ENCODE peak calls at places on chromosomes 11 and 22, in six cellular contexts. One of them, this sample, is unnamed.
A peak's percentile ranks its signal among the peaks of the same experiment; 100 is the strongest.

GRCh38 chr11:31412946-31413345 is 43.3 kb downstream of the DNAJC24 start:
- DNase-seq in BJ: peak; percentile 28
- DNase-seq in tibial artery: no peak
- DNase-seq in type B pancreatic cell: no peak
- DNase-seq in prostate gland: no peak
- DNase-seq in heart right ventricle: no peak
- DNase-seq in this sample: peak; percentile 62

GRCh38 chr11:73085189-73085875 is 56.8 kb downstream of the FCHSD2 start:
- DNase-seq in BJ: no peak
- DNase-seq in tibial artery: no peak
- DNase-seq in type B pancreatic cell: no peak
- DNase-seq in prostate gland: no peak
- DNase-seq in heart right ventricle: no peak
- DNase-seq in this sample: peak; percentile 81

GRCh38 chr11:68051191-68052136 is 12.6 kb downstream of the TCIRG1 start:
- DNase-seq in BJ: no peak
- DNase-seq in tibial artery: no peak
- DNase-seq in type B pancreatic cell: no peak
- DNase-seq in prostate gland: no peak
- DNase-seq in heart right ventricle: no peak
- DNase-seq in this sample: no peak

GRCh38 chr11:122895591-122895990 is 13.0 kb downstream of the JHY start:
- DNase-seq in BJ: no peak
- DNase-seq in tibial artery: no peak
- DNase-seq in type B pancreatic cell: no peak
- DNase-seq in prostate gland: no peak
- DNase-seq in heart right ventricle: no peak
- DNase-seq in this sample: peak; percentile 21

GRCh38 chr22:26516503-26516902 is 4.2 kb upstream of the TFIP11 start:
- DNase-seq in BJ: no peak
- DNase-seq in tibial artery: no peak
- DNase-seq in type B pancreatic cell: no peak
- DNase-seq in prostate gland: no peak
- DNase-seq in heart right ventricle: no peak
- DNase-seq in this sample: no peak

GRCh38 chr22:17342361-17342760 is 26.9 kb upstream of the CECR2 start:
- DNase-seq in BJ: no peak
- DNase-seq in tibial artery: no peak
- DNase-seq in type B pancreatic cell: no peak
- DNase-seq in prostate gland: no peak
- DNase-seq in heart right ventricle: no peak
- DNase-seq in this sample: no peak

GRCh38 chr11:105635466-105635865 is 25.6 kb downstream of the GRIA4 start:
- DNase-seq in BJ: no peak
- DNase-seq in tibial artery: no peak
- DNase-seq in type B pancreatic cell: no peak
- DNase-seq in prostate gland: no peak
- DNase-seq in heart right ventricle: no peak
- DNase-seq in this sample: no peak

GRCh38 chr22:39598017-39598965 is 27.7 kb downstream of the CACNA1I start:
- DNase-seq in BJ: no peak
- DNase-seq in tibial artery: no peak
- DNase-seq in type B pancreatic cell: no peak
- DNase-seq in prostate gland: peak; percentile 28
- DNase-seq in heart right ventricle: peak; percentile 43
- DNase-seq in this sample: no peak

GRCh38 chr11:3669742-3670183 is 1.4 kb downstream of the CHRNA10 start:
- DNase-seq in BJ: no peak
- DNase-seq in tibial artery: no peak
- DNase-seq in type B pancreatic cell: no peak
- DNase-seq in prostate gland: no peak
- DNase-seq in heart right ventricle: peak; percentile 44
- DNase-seq in this sample: no peak

GRCh38 chr11:3669128-3669527 is 2.1 kb downstream of the CHRNA10 start:
- DNase-seq in BJ: no peak
- DNase-seq in tibial artery: no peak
- DNase-seq in type B pancreatic cell: no peak
- DNase-seq in prostate gland: no peak
- DNase-seq in heart right ventricle: no peak
- DNase-seq in this sample: no peak

GRCh38 chr11:3665336-3666022 is 5.7 kb downstream of the CHRNA10 start:
- DNase-seq in BJ: no peak
- DNase-seq in tibial artery: peak; percentile 25
- DNase-seq in type B pancreatic cell: no peak
- DNase-seq in prostate gland: no peak
- DNase-seq in heart right ventricle: no peak
- DNase-seq in this sample: no peak

GRCh38 chr11:3666023-3666530 is 5.1 kb downstream of the CHRNA10 start:
- DNase-seq in BJ: no peak
- DNase-seq in tibial artery: no peak
- DNase-seq in type B pancreatic cell: no peak
- DNase-seq in prostate gland: no peak
- DNase-seq in heart right ventricle: no peak
- DNase-seq in this sample: no peak

GRCh38 chr11:3667149-3668035 is 3.8 kb downstream of the CHRNA10 start:
- DNase-seq in BJ: no peak
- DNase-seq in tibial artery: no peak
- DNase-seq in type B pancreatic cell: no peak
- DNase-seq in prostate gland: no peak
- DNase-seq in heart right ventricle: no peak
- DNase-seq in this sample: no peak
- TF ChIP-seq CTCF in BJ: no peak
- TF ChIP-seq CTCF in tibial artery: no peak
- TF ChIP-seq CTCF in type B pancreatic cell: no peak
- TF ChIP-seq CTCF in prostate gland: no peak
- TF ChIP-seq CTCF in heart right ventricle: no peak
- TF ChIP-seq CTCF in this sample: no peak

GRCh38 chr22:30605449-30606110 is 1.4 kb upstream of the TCN2 start:
- DNase-seq in BJ: no peak
- DNase-seq in tibial artery: peak; percentile 74
- DNase-seq in type B pancreatic cell: no peak
- DNase-seq in prostate gland: peak; percentile 21
- DNase-seq in heart right ventricle: peak; percentile 47
- DNase-seq in this sample: peak; percentile 71
- TF ChIP-seq CTCF in BJ: peak; percentile 70
- TF ChIP-seq CTCF in tibial artery: peak; percentile 52
- TF ChIP-seq CTCF in type B pancreatic cell: peak; percentile 84
- TF ChIP-seq CTCF in prostate gland: peak; percentile 61
- TF ChIP-seq CTCF in heart right ventricle: peak; percentile 75
- TF ChIP-seq CTCF in this sample: peak; percentile 78

DNA sequence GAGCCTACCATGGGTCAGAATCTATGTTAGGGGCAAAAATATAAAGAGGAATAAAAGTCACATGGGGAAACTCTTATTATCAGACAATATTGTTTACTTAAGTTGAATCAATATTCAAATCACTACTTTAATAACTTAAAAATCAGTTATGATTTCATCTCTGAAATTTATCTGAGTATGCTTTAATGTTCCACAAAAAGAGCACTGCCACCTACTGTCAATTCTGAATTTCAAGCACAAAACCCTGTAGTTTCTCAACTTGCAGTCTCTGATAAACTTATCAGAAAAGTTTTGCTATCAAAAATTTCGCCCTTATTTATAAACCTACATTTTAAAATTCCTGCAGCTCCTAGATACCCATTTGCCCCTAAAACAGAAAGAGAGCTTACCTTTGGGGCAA is 47.3 kb downstream of the RDX start:
- DNase-seq in BJ: no peak
- DNase-seq in tibial artery: no peak
- DNase-seq in type B pancreatic cell: no peak
- DNase-seq in prostate gland: no peak
- DNase-seq in heart right ventricle: no peak
- DNase-seq in this sample: peak; percentile 22
- TF ChIP-seq CTCF in BJ: peak; percentile 27
- TF ChIP-seq CTCF in tibial artery: no peak
- TF ChIP-seq CTCF in type B pancreatic cell: peak; percentile 21
- TF ChIP-seq CTCF in prostate gland: peak; percentile 14
- TF ChIP-seq CTCF in heart right ventricle: peak; percentile 36
- TF ChIP-seq CTCF in this sample: no peak

GRCh38 chr11:33237039-33237597 is 20.1 kb upstream of the HIPK3 start:
- DNase-seq in BJ: no peak
- DNase-seq in tibial artery: no peak
- DNase-seq in type B pancreatic cell: no peak
- DNase-seq in prostate gland: no peak
- DNase-seq in heart right ventricle: no peak
- DNase-seq in this sample: no peak
- TF ChIP-seq CTCF in BJ: no peak
- TF ChIP-seq CTCF in tibial artery: no peak
- TF ChIP-seq CTCF in type B pancreatic cell: no peak
- TF ChIP-seq CTCF in prostate gland: no peak
- TF ChIP-seq CTCF in heart right ventricle: no peak
- TF ChIP-seq CTCF in this sample: no peak

DNA sequence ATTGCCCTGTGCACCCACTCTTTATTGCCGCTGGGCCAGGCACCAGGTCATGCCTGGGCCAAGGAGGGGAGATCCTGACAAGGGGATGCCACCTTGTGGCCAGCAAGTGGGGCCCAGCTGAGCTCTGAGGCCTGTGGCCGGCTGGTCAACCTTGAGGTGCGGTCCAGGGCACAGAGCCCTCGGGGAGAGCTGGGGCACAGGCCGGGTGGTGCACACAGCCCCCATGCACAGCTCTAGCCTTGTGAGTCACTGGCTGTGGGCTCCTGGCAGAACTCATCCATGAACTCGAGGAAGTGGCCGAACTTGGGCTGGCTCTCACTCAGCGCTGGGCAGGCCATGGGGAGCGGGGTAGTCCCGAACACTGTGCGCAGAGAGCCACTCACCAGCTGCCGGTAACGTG is 94.3 kb downstream of the RNF169 start:
- DNase-seq in BJ: no peak
- DNase-seq in tibial artery: no peak
- DNase-seq in type B pancreatic cell: no peak
- DNase-seq in prostate gland: no peak
- DNase-seq in heart right ventricle: no peak
- DNase-seq in this sample: no peak
- TF ChIP-seq CTCF in BJ: no peak
- TF ChIP-seq CTCF in tibial artery: no peak
- TF ChIP-seq CTCF in type B pancreatic cell: no peak
- TF ChIP-seq CTCF in prostate gland: no peak
- TF ChIP-seq CTCF in heart right ventricle: no peak
- TF ChIP-seq CTCF in this sample: no peak

GRCh38 chr11:7353100-7353499 is 101.4 kb downstream of the SYT9 start:
- DNase-seq in BJ: no peak
- DNase-seq in tibial artery: no peak
- DNase-seq in type B pancreatic cell: no peak
- DNase-seq in prostate gland: no peak
- DNase-seq in heart right ventricle: no peak
- DNase-seq in this sample: peak; percentile 25
- TF ChIP-seq CTCF in BJ: peak; percentile 68
- TF ChIP-seq CTCF in tibial artery: no peak
- TF ChIP-seq CTCF in type B pancreatic cell: peak; percentile 61
- TF ChIP-seq CTCF in prostate gland: no peak
- TF ChIP-seq CTCF in heart right ventricle: peak; percentile 50
- TF ChIP-seq CTCF in this sample: peak; percentile 42

GRCh38 chr11:120643254-120643653 is 131.7 kb downstream of the GRIK4 start:
- DNase-seq in BJ: no peak
- DNase-seq in tibial artery: no peak
- DNase-seq in type B pancreatic cell: no peak
- DNase-seq in prostate gland: no peak
- DNase-seq in heart right ventricle: no peak
- DNase-seq in this sample: no peak

GRCh38 chr11:120648706-120649250 is 137.2 kb downstream of the GRIK4 start:
- DNase-seq in BJ: no peak
- DNase-seq in tibial artery: no peak
- DNase-seq in type B pancreatic cell: no peak
- DNase-seq in prostate gland: no peak
- DNase-seq in heart right ventricle: no peak
- DNase-seq in this sample: no peak

GRCh38 chr11:120646206-120646605 is 134.7 kb downstream of the GRIK4 start:
- DNase-seq in BJ: no peak
- DNase-seq in tibial artery: no peak
- DNase-seq in type B pancreatic cell: no peak
- DNase-seq in prostate gland: no peak
- DNase-seq in heart right ventricle: no peak
- DNase-seq in this sample: no peak

GRCh38 chr11:120647681-120648080 is 136.1 kb downstream of the GRIK4 start:
- DNase-seq in BJ: no peak
- DNase-seq in tibial artery: no peak
- DNase-seq in type B pancreatic cell: no peak
- DNase-seq in prostate gland: no peak
- DNase-seq in heart right ventricle: no peak
- DNase-seq in this sample: no peak

GRCh38 chr11:120645639-120646038 is 134.1 kb downstream of the GRIK4 start:
- DNase-seq in BJ: no peak
- DNase-seq in tibial artery: no peak
- DNase-seq in type B pancreatic cell: no peak
- DNase-seq in prostate gland: no peak
- DNase-seq in heart right ventricle: no peak
- DNase-seq in this sample: no peak
- TF ChIP-seq CTCF in BJ: no peak
- TF ChIP-seq CTCF in tibial artery: no peak
- TF ChIP-seq CTCF in type B pancreatic cell: no peak
- TF ChIP-seq CTCF in prostate gland: no peak
- TF ChIP-seq CTCF in heart right ventricle: no peak
- TF ChIP-seq CTCF in this sample: no peak

GRCh38 chr11:35487532-35488078 is 37.8 kb downstream of the PAMR1 start:
- DNase-seq in BJ: no peak
- DNase-seq in tibial artery: no peak
- DNase-seq in type B pancreatic cell: no peak
- DNase-seq in prostate gland: no peak
- DNase-seq in heart right ventricle: no peak
- DNase-seq in this sample: peak; percentile 80
- TF ChIP-seq CTCF in BJ: peak; percentile 61
- TF ChIP-seq CTCF in tibial artery: peak; percentile 13
- TF ChIP-seq CTCF in type B pancreatic cell: peak; percentile 72
- TF ChIP-seq CTCF in prostate gland: peak; percentile 28
- TF ChIP-seq CTCF in heart right ventricle: peak; percentile 47
- TF ChIP-seq CTCF in this sample: peak; percentile 61

DNA sequence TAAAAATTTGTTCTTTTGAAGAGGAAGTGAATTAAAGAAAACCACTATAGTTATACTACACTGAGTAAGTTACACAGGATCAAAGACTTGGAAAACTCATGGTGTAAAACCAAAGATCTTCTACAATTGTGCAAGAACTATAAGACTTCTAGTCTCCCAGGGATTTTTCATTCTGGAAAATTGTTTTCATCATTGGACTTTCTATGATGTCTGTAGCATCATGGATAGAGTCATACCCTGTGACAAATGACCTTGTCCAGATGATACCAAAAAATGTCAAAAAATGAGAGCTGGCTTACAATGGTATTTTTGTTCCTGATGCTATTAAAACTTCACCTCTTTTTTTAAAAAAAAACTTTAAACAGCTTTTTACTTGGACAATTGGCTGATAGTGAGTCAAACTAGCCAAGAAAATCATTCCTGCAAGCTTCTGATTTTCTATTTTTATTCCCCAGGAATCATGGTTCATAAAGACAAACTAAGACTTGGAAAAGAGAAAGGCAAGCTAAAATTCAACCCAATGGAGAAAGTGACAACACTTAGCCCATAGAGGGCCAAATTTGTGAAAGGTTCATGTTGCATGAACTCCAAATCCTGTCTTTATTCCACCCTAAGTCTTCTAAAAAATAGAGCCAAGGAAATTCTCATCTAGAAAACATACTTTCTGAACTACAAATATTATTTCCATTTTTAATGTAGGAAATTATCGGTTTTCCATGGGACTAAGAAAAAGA is 30.7 kb downstream of the ME3 start:
- DNase-seq in BJ: no peak
- DNase-seq in tibial artery: no peak
- DNase-seq in type B pancreatic cell: no peak
- DNase-seq in prostate gland: no peak
- DNase-seq in heart right ventricle: no peak
- DNase-seq in this sample: no peak
- TF ChIP-seq CTCF in BJ: no peak
- TF ChIP-seq CTCF in tibial artery: peak; percentile 24
- TF ChIP-seq CTCF in type B pancreatic cell: peak; percentile 21
- TF ChIP-seq CTCF in prostate gland: no peak
- TF ChIP-seq CTCF in heart right ventricle: no peak
- TF ChIP-seq CTCF in this sample: no peak

This sample was measured in cardiac fibroblast.